ENCODE peak calls at places on chromosomes 7 and 10, in seven cellular contexts. X is body of pancreas, R is AG09309, L is pancreas, W is astrocyte of the spinal cord, K is brain microvascular endothelial cell, O is osteoblast. I is an unnamed sample.

GRCh38 chr7:1085266-1085665 is 2.6 kb upstream of the GPER1 start:
- DNase-seq in X (no peak), R (no peak), L (no peak), W (no peak), K (no peak), O (peak; percentile 86), I (no peak)

GRCh38 chr7:11193131-11193867 is 219.6 kb downstream of the PHF14 start:
- DNase-seq in X (peak; percentile 41), R (peak; percentile 28), L (no peak), W (peak; percentile 45), K (no peak), O (no peak), I (peak; percentile 10)

GRCh38 chr7:142669074-142669654 is 80.1 kb upstream of the PRSS1 start:
- DNase-seq in X (no peak), R (no peak), L (no peak), W (peak; percentile 43), K (peak; percentile 11), O (no peak), I (peak; percentile 23)

GRCh38 chr10:17607603-17608332 is 9.4 kb downstream of the HACD1 start:
- DNase-seq in X (no peak), R (no peak), L (no peak), W (peak; percentile 63), K (peak; percentile 51), O (peak; percentile 47), I (peak; percentile 40)

GRCh38 chr7:130409722-130410072 is 29.4 kb downstream of the CPA1 start:
- DNase-seq in X (no peak), R (no peak), L (no peak), W (no peak), K (peak; percentile 25), O (no peak), I (no peak)

GRCh38 chr7:70647801-70648491 is 484.0 kb upstream of the GALNT17 start:
- DNase-seq in X (no peak), R (no peak), L (no peak), W (peak; percentile 85), K (peak; percentile 57), O (peak; percentile 76), I (no peak)

GRCh38 chr10:60921631-60922030 is 22.4 kb downstream of the RHOBTB1 start:
- DNase-seq in X (peak; percentile 73), R (no peak), L (peak; percentile 52), W (no peak), K (no peak), O (no peak), I (no peak)

GRCh38 chr7:139931190-139932007 is 102.3 kb downstream of the TBXAS1 start:
- DNase-seq in X (no peak), R (no peak), L (no peak), W (no peak), K (no peak), O (no peak), I (no peak)

GRCh38 chr10:26682926-26683325 is 14.6 kb upstream of the PDSS1 start:
- DNase-seq in X (no peak), R (no peak), L (no peak), W (no peak), K (no peak), O (no peak), I (no peak)

GRCh38 chr7:128879461-128879938 is 16.8 kb downstream of the ATP6V1F start:
- DNase-seq in X (no peak), R (no peak), L (no peak), W (no peak), K (no peak), O (peak; percentile 87), I (no peak)

GRCh38 chr10:113292086-113292485 is 260.8 kb upstream of the HABP2 start:
- DNase-seq in X (no peak), R (no peak), L (no peak), W (no peak), K (no peak), O (no peak), I (no peak)

GRCh38 chr7:159088016-159088865 is 56.4 kb downstream of the VIPR2 start:
- DNase-seq in X (peak; percentile 7), R (no peak), L (peak; percentile 11), W (no peak), K (no peak), O (peak; percentile 61), I (no peak)

GRCh38 chr10:44801383-44802327 is 109.5 kb upstream of the TMEM72 start:
- DNase-seq in X (peak; percentile 98), R (peak; percentile 75), L (peak; percentile 95), W (peak; percentile 94), K (peak; percentile 99), O (peak; percentile 80), I (peak; percentile 71)

GRCh38 chr7:2956526-2957368 is 86.9 kb downstream of the CARD11 start:
- DNase-seq in X (no peak), R (no peak), L (no peak), W (peak; percentile 45), K (peak; percentile 50), O (no peak), I (peak; percentile 10)

GRCh38 chr7:86469680-86470295 is 173.9 kb upstream of the GRM3 start:
- DNase-seq in X (peak; percentile 69), R (no peak), L (peak; percentile 35), W (peak; percentile 67), K (peak; percentile 59), O (no peak), I (peak; percentile 50)
- TF ChIP-seq CTCF in X (peak; percentile 34), R (peak; percentile 46), L (peak; percentile 53), W (peak; percentile 62), K (peak; percentile 71), O (peak; percentile 44), I (peak; percentile 54)

DNA sequence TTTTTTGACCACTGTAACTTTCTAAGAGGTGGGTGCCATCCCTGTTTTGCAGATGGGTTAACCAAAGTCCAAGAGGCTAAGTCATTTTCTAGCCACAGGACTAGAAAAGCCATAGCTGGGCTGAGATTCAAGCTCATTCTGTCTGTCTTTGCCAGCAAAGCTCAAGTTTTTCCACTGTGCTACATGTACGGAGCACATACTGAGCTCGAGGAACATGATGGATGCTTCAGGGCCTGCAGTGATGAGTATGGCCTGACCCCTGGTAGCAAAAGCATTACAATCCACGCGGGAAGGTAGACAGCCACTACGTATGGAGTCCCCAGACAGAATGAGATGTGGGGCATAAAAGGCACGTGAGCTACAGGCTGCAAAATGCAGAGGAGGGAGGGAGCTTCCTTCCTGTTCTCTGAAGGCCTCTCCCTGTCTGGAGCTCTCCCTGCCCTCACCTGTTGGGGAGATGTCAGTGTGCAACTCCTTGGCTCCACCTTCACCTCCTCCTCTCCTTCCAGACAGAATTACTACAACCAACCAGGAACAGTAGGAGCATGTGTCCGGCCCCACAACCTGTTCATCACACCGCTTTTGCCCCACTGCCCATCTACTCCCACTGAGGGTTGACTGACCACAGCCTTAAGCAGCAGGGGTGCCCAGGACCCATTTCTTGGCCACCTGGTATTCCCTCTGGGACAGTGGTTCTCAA is 16.4 kb downstream of the ITPRIP start:
- DNase-seq in X (no peak), R (no peak), L (no peak), W (no peak), K (no peak), O (no peak), I (no peak)
- H3K4me3 ChIP-seq in X (no peak overlapping the region), R (no peak overlapping the region), L (no peak overlapping the region), W (no peak overlapping the region), K (no peak overlapping the region), O (no peak overlapping the region), I (no peak overlapping the region)

DNA sequence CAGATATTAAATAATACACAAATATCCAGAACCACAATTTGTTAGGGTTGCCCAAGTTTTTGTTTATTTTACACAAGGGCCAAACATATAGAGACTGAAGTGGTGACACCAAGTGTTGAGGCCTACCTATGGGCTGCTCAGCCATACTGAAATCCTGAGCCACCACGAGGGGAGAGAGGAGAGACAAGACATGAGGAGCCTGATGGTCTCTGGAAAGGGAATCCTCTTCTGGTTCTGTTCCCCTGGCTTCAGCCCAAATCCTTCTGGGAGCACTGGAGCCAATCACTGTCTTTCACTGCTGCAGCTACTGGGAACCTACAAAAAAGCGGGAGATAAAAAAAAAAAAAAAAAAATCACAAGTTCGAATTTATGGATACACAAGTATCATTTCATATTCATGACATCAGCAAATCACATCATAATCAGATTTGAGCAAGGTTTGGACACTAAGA is 1.9 kb downstream of the SKIDA1 start:
- DNase-seq in X (no peak), R (no peak), L (no peak), W (peak; percentile 50), K (no peak), O (no peak), I (peak; percentile 73)
- TF ChIP-seq CTCF in X (no peak), R (no peak), L (no peak), W (no peak), K (no peak), O (no peak), I (no peak)

DNA sequence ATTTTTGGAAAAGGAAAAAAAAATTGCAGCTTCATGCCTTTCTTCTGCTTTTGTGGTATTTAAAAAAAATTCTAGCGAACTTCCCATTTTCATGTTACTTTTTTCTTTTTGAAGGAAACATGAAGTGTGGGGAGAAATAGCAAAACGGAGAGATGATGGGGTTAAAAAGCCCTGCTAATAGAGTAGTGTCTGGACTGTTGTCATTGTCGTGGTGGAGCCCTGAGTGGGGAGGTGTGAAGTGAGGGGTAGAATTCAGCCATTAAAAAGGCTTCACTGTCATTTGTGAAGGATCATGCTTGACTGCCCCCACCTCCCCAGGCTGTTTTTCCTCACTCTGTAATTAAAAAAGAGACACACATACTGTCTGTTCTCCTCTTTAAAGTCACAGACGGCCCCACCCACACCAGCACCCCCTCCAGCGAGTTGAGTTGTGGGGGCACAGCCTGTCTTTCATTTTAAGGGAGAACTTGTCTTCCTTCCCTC is 272.5 kb downstream of the CREB5 start:
- DNase-seq in X (no peak), R (no peak), L (no peak), W (no peak), K (no peak), O (no peak), I (no peak)
- H3K4me3 ChIP-seq in X (no peak overlapping the region), R (no peak overlapping the region), L (no peak overlapping the region), W (no peak overlapping the region), K (no peak overlapping the region), O (no peak overlapping the region), I (no peak overlapping the region)

DNA sequence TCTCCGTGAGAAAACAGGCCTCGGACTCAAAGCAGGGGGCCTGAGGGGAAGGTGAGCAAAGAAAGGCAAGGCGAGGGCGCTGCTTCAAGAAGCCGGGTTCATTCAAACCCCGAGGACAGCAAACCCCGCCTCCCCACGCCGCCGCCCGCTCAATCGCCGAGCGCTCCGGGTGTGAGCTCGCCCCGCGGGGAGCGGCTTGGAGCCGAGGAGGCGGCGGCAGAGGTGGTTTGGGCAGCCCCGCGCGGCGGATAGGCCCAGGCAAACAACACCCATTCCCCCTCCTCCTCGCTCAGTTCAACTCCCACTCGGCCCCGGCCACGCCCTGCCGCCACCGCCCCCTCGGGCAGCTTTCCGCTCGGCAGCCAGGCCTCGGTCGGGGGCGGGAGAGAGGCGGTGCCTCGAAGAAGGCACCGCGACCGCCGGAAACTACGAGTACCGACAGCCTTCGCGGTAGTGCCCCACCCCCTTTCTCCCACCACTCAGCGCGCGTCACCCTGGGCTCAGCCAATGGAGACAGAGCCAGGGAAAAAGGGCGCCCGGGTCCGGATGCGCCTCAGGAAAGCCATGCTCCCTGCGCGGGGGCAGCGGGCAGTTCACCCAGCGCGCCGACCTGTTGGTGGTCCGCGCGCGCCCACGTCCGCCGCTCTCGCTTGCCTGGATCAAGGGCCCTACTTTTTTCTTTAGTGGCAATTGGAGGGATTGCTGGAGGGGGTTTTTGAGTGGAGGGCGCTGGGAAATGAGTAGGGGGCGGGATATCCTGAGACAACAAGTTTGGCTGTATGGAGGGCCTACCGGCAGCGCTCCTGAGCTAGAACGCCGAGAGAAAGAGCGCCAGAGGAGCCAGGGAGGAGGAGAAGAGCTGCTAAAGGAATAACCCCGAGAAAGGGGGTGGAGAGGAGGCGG is 674 bp upstream of the SP4 start:
- DNase-seq in X (peak; percentile 99), R (peak; percentile 91), L (peak; percentile 99), W (peak; percentile 99), K (peak; percentile 98), O (peak; percentile 100), I (peak; percentile 99)
- TF ChIP-seq CTCF in X (no peak), R (peak; percentile 5), L (no peak), W (no peak), K (no peak), O (no peak), I (no peak)

GRCh38 chr10:123994417-123995081 is 98.8 kb downstream of the CHST15 start:
- DNase-seq in X (peak; percentile 85), R (peak; percentile 61), L (peak; percentile 87), W (peak; percentile 90), K (peak; percentile 88), O (peak; percentile 99), I (peak; percentile 94)
- H3K4me3 ChIP-seq in X (no peak overlapping the region), R (peak overlapping the region; percentile 31), L (no peak overlapping the region), W (peak overlapping the region; percentile 31), K (peak overlapping the region; percentile 22), O (peak overlapping the region; percentile 49), I (peak overlapping the region; percentile 33)

I was measured in foreskin fibroblast.